ENCODE peak calls at places on chromosome 10, in ten cellular contexts. Q is SJSA1, V is GM23338, L is fibroblast of lung, W is AG04450, N is right lobe of liver, K is ovary, C is A549, Z is RWPE1, T is Panc1. I is an unnamed sample.

GRCh38 chr10:6786579-6787031 is 206.5 kb upstream of the PRKCQ start:
- DNase-seq in T (no peak), L (peak), Z (peak), C (peak), Q (peak), K (peak), V (no peak), N (no peak), W (peak), I (peak)

GRCh38 chr10:132722980-132723970 is 62.7 kb downstream of the NKX6-2 start:
- DNase-seq in L (no peak), K (no peak), W (no peak), C (no peak), Q (no peak), Z (no peak), N (no peak), V (no peak), T (no peak), I (no peak)

GRCh38 chr10:100744980-100745881 is at the start of gene PAX2:
- DNase-seq in Z (no peak), V (peak), W (no peak), C (peak), K (no peak), L (no peak), T (no peak), N (no peak), Q (no peak), I (no peak)

GRCh38 chr10:49628599-49628998 is 14.8 kb downstream of the CHAT start:
- DNase-seq in Q (no peak), L (no peak), C (no peak), W (no peak), N (peak), V (no peak), Z (no peak), T (no peak), K (peak), I (no peak)

GRCh38 chr10:114577133-114577532 is 80.9 kb downstream of the ABLIM1 start:
- DNase-seq in T (no peak), Q (peak), L (peak), Z (peak), W (peak), C (peak), K (no peak), V (no peak), N (no peak), I (no peak)

GRCh38 chr10:72263613-72264241 is 10.0 kb upstream of the DDIT4 start:
- DNase-seq in Q (no peak), Z (no peak), C (peak), T (no peak), W (no peak), L (no peak), V (peak), K (no peak), N (peak), I (no peak)

GRCh38 chr10:120184547-120185337 is 272.3 kb upstream of the PLPP4 start:
- DNase-seq in W (no peak), Q (no peak), N (no peak), K (no peak), C (no peak), T (no peak), V (peak), L (no peak), Z (no peak), I (no peak)

GRCh38 chr10:104081998-104082397 is 3.7 kb downstream of the COL17A1 start:
- DNase-seq in Q (no peak), L (no peak), Z (no peak), V (no peak), T (no peak), K (no peak), C (no peak), N (no peak), W (no peak), I (no peak)

GRCh38 chr10:128472196-128472595 is 346.0 kb upstream of the MKI67 start:
- DNase-seq in V (no peak), N (no peak), Q (no peak), W (no peak), T (no peak), Z (no peak), L (no peak), K (no peak), C (no peak), I (no peak)

GRCh38 chr10:30043476-30044270 is 15.7 kb downstream of the JCAD start:
- DNase-seq in N (no peak), Q (no peak), K (no peak), T (no peak), V (no peak), W (no peak), Z (no peak), C (no peak), L (no peak), I (no peak)

GRCh38 chr10:25176421-25176968 is 1.7 kb downstream of the GPR158 start:
- DNase-seq in Q (no peak), C (no peak), W (no peak), V (peak), T (no peak), Z (no peak), N (no peak), L (no peak), K (no peak), I (no peak)

GRCh38 chr10:70656489-70656888 is 15.8 kb upstream of the ADAMTS14 start:
- DNase-seq in C (no peak), V (no peak), L (peak), Q (peak), Z (peak), N (peak), K (no peak), T (peak), W (peak), I (no peak)

GRCh38 chr10:63115732-63116383 is 17.3 kb upstream of the NRBF2 start:
- DNase-seq in W (no peak), V (no peak), N (peak), Q (peak), Z (peak), C (peak), K (peak), L (peak), T (no peak), I (peak)

GRCh38 chr10:86363184-86363832 is 3.3 kb downstream of the GRID1 start:
- DNase-seq in C (peak), N (peak), Z (peak), T (no peak), V (peak), K (peak), Q (no peak), W (no peak), L (no peak), I (no peak)

GRCh38 chr10:110081914-110082313 is 74.1 kb downstream of the ADD3 start:
- DNase-seq in Z (peak), T (no peak), V (peak), W (no peak), C (peak), L (no peak), N (no peak), Q (peak), K (no peak), I (no peak)

GRCh38 chr10:14670551-14671240 is 104.0 kb downstream of the FAM107B start:
- DNase-seq in L (peak), V (no peak), N (no peak), Z (no peak), Q (peak), T (no peak), C (peak), W (peak), K (no peak), I (no peak)

GRCh38 chr10:3749011-3749410 is 36.0 kb downstream of the KLF6 start:
- DNase-seq in Q (no peak), N (no peak), C (no peak), L (no peak), T (no peak), W (no peak), V (no peak), Z (no peak), K (no peak), I (no peak)

GRCh38 chr10:116097239-116097751 is 175.7 kb downstream of the GFRA1 start:
- DNase-seq in Z (no peak), C (no peak), T (no peak), N (no peak), L (no peak), Q (peak), K (no peak), V (no peak), W (no peak), I (peak)

GRCh38 chr10:124086097-124086710 is 7.2 kb downstream of the CHST15 start:
- DNase-seq in L (no peak), V (no peak), Z (no peak), W (no peak), N (no peak), T (no peak), K (peak), C (no peak), Q (no peak), I (no peak)

GRCh38 chr10:35631404-35631803 is 10.7 kb downstream of the FZD8 start:
- DNase-seq in N (no peak), V (no peak), K (no peak), T (no peak), L (no peak), C (no peak), Q (no peak), Z (no peak), W (no peak), I (no peak)

GRCh38 chr10:112991888-112992491 is 41.9 kb downstream of the TCF7L2 start:
- DNase-seq in T (no peak), Z (peak), V (no peak), C (no peak), L (no peak), Q (no peak), W (no peak), N (no peak), K (no peak), I (peak)
- H3K27ac ChIP-seq in T (peak), Z (peak), V (peak), C (no peak), L (no peak), Q (no peak), W (no peak), N (no peak), K (no peak), I (peak)

DNA sequence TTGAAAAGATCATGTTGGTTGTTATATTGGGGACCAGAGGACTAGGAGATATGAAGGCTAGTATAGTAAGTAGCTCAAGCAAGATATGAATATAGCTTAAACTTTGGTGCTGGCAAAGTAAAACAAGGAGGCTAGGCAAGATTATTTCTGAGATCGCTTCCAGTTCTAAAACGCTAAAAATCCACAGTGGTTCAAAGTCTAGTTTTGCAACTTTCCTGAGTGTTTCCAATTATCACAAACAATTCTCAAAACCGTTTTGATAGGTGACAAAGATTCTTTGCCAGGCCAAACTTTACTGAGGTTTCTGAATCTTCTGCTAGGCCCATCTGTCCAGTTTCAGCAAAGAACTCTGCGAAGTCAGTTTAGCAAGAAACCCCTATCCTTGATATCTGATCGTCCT is 35.3 kb downstream of the PDZD8 start:
- DNase-seq in T (no peak), N (no peak), L (no peak), Q (no peak), C (no peak), K (no peak), V (no peak), W (no peak), Z (no peak), I (no peak)
- H3K27ac ChIP-seq in T (no peak), N (no peak), L (no peak), Q (no peak), C (peak), K (no peak), V (no peak), W (no peak), Z (no peak), I (no peak)

DNA sequence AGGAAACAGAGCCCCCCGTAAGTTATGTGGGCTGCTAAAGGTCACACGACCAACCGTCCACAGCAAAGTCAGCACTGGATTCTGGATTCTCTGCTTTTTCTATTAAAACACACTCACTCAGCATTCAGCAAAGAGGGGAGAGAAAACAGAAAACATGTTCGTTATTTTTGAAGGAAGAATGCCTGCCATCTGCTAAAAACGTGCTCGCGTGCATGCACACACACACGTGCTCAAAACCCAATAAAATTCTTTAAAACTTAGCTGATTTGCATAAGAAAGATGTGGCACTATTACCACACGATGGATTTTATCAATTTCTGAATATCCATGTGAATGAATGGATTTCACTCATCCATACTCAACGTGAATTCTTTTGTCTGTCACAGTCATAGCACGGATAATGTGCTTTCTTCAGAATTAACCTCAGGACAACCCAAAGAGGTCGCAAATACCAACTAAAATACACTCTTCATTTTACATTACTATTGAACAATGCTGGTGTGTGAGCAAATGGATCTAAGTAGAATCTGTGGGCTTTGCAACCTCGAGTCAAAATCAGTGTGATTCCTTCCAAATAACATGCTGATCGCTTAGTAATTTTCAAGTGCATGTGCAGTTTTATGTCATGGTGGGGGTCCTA is 40.8 kb downstream of the NRP1 start:
- DNase-seq in Z (no peak), N (no peak), W (no peak), L (no peak), V (no peak), C (no peak), Q (no peak), K (no peak), T (no peak), I (no peak)
- H3K27ac ChIP-seq in Z (no peak), N (no peak), W (no peak), L (no peak), V (no peak), C (peak), Q (no peak), K (no peak), T (peak), I (no peak)

GRCh38 chr10:80194373-80195045 is 10.8 kb downstream of the ANXA11 start:
- DNase-seq in Q (no peak), W (no peak), L (no peak), T (no peak), C (no peak), Z (no peak), N (no peak), V (peak), K (no peak), I (no peak)

GRCh38 chr10:80188713-80189112 is 16.6 kb downstream of the ANXA11 start:
- DNase-seq in N (no peak), Q (no peak), W (no peak), Z (no peak), V (no peak), K (peak), C (no peak), T (no peak), L (no peak), I (no peak)

GRCh38 chr10:80192553-80192952 is 12.8 kb downstream of the ANXA11 start:
- DNase-seq in K (no peak), T (no peak), Z (no peak), L (no peak), W (no peak), V (no peak), N (no peak), C (no peak), Q (no peak), I (no peak)

GRCh38 chr10:80195046-80195574 is 10.2 kb downstream of the ANXA11 start:
- DNase-seq in Z (no peak), N (no peak), L (no peak), C (no peak), K (no peak), Q (no peak), T (no peak), V (no peak), W (no peak), I (no peak)

DNA sequence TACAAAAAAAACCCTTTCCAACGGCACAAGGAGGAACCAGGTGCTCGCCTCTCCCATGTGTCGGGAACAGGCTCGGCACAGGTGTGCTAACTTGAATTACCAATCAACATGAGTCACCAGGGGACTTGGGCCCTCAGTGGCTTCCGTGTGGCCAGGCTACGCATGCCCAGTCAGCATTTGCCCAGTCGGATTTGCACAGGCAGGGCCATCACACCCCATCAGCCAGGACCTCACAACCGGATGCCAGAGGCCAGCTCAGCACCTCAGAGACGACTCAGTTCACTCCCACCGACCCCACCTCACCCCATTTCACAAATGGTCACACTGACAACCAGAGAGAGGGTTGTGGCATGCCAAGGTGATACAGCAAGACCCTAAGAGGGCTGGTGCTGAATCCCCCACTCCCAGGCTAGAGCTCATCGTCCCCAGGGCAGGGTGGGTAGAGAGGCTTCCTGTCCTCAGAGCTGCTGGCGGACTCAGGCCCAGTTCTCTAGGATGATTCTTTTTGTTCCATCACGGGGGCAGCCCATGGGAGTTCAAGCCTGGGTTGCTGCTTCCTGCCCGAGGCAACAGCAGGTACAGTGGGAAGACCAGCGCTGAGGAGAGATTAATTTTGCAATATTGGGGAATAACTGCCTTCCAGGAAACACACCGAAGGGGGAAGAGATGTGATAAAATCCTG is 13.6 kb downstream of the ANXA11 start:
- DNase-seq in V (no peak), Z (peak), N (no peak), L (no peak), C (no peak), W (no peak), Q (no peak), T (no peak), K (no peak), I (no peak)
- H3K27ac ChIP-seq in V (no peak), Z (peak), N (no peak), L (no peak), C (no peak), W (no peak), Q (no peak), T (no peak), K (no peak), I (no peak)

GRCh38 chr10:1345368-1345767 is 289.2 kb downstream of the WDR37 start:
- DNase-seq in L (no peak), T (no peak), K (no peak), Q (no peak), Z (no peak), N (no peak), V (no peak), W (no peak), C (no peak), I (no peak)
- H3K27ac ChIP-seq in L (no peak), T (no peak), K (no peak), Q (no peak), Z (no peak), N (no peak), V (no peak), W (no peak), C (no peak), I (no peak)

DNA sequence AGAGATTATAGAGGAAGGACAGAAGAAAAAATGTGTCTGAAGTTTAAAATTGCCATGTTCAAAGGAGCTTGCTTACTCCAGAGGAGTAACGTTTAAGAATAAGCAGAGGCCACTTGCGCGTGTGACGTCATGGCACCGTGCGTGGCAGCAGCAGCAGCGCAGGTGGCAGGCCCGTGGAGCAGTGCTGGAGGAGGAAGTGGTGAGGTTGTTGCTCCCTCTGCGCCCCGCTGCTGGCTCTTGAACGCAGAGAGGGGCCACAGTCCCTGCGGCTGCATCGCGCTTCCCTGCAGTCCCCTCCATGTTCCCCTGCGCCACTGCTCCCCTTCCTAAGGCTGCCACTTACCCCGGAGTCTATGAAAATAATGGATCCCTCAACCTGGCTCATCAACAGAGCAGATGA is 37.5 kb downstream of the GDI2 start:
- DNase-seq in T (no peak), V (no peak), K (no peak), L (no peak), N (peak), C (no peak), W (no peak), Z (no peak), Q (no peak), I (no peak)
- H3K27ac ChIP-seq in T (no peak), V (peak), K (no peak), L (peak), N (no peak), C (no peak), W (no peak), Z (no peak), Q (no peak), I (no peak)